ENCODE peak calls at places on chromosomes 6 and 20, in eight cellular contexts. K is iPS DF 6.9, A is ovary, I is NCI-H1105 treated with DMSO at 0.1 percent for 48 hours, N is fibroblast of lung, S is HT1080, J is activated T-helper 1 cell treated with Interleukin-2 at 50 U/mL for 16 hours, P is KG1. L is an unnamed sample.

GRCh38 chr20:17658648-17658993 is 23.4 kb downstream of the RRBP1 start:
- DNase-seq in K (no peak), S (no peak), A (no peak), N (no peak), P (no peak), I (no peak), J (no peak), L (no peak)

GRCh38 chr6:5095236-5095635 is 10.1 kb downstream of the PPP1R3G start:
- DNase-seq in K (no peak), S (peak), A (no peak), J (no peak), N (peak), I (no peak), P (no peak), L (no peak)

GRCh38 chr6:48744948-48745347 is 634.0 kb upstream of the PTCHD4 start:
- DNase-seq in J (no peak), S (peak), K (no peak), A (no peak), N (peak), P (no peak), I (no peak), L (no peak)

GRCh38 chr6:43771858-43772570 is 2.0 kb downstream of the VEGFA start:
- DNase-seq in N (peak), K (no peak), S (no peak), I (no peak), P (peak), A (peak), J (peak), L (peak)

GRCh38 chr6:3782876-3783832 is 31.6 kb upstream of the PXDC1 start:
- DNase-seq in P (no peak), I (no peak), S (no peak), K (no peak), A (no peak), N (no peak), J (no peak), L (peak)

GRCh38 chr6:37244430-37245310 is 12.9 kb upstream of the TBC1D22B start:
- DNase-seq in S (peak), N (peak), I (peak), A (peak), P (no peak), J (no peak), K (no peak), L (peak)

GRCh38 chr6:161578478-161578877 is 304.6 kb upstream of the AGPAT4 start:
- DNase-seq in A (no peak), I (no peak), J (no peak), P (no peak), N (no peak), S (peak), K (no peak), L (no peak)

GRCh38 chr6:33781105-33781975 is 7.6 kb downstream of the LEMD2 start:
- DNase-seq in A (no peak), J (no peak), N (peak), I (no peak), K (peak), S (peak), P (no peak), L (no peak)

GRCh38 chr6:166958926-166959861 is 2.8 kb upstream of the RNASET2 start:
- DNase-seq in I (no peak), P (no peak), K (no peak), J (no peak), N (no peak), S (peak), A (no peak), L (no peak)

GRCh38 chr6:53635322-53635721 is 30.2 kb downstream of the KLHL31 start:
- DNase-seq in P (no peak), K (no peak), I (no peak), S (no peak), A (no peak), N (no peak), J (no peak), L (no peak)

GRCh38 chr6:21087188-21087587 is 506.4 kb upstream of the SOX4 start:
- DNase-seq in S (no peak), N (no peak), A (no peak), P (no peak), J (no peak), I (no peak), K (no peak), L (no peak)

GRCh38 chr20:49320460-49320859 is 42.6 kb upstream of the ZNFX1 start:
- DNase-seq in S (peak), P (no peak), I (peak), N (peak), J (no peak), K (peak), A (no peak), L (no peak)

GRCh38 chr6:144939926-144940325 is 654.8 kb downstream of the UTRN start:
- DNase-seq in P (no peak), A (no peak), K (no peak), J (no peak), N (peak), I (no peak), S (no peak), L (no peak)

GRCh38 chr6:2114100-2114499 is 131.3 kb downstream of the GMDS start:
- DNase-seq in K (no peak), A (no peak), I (no peak), N (no peak), J (no peak), P (no peak), S (no peak), L (no peak)

GRCh38 chr20:23582293-23582692 is 14.0 kb upstream of the CST9L start:
- DNase-seq in A (no peak), P (no peak), I (no peak), S (no peak), N (no peak), K (no peak), J (no peak), L (no peak)

GRCh38 chr6:103455275-103455674 is 1404.4 kb downstream of the HACE1 start:
- DNase-seq in K (no peak), N (no peak), I (no peak), S (no peak), J (no peak), P (no peak), A (no peak), L (no peak)

GRCh38 chr6:106360989-106361430 is 493 bp downstream of the CRYBG1 start:
- DNase-seq in S (no peak), J (no peak), I (peak), K (peak), A (no peak), N (no peak), P (no peak), L (peak)

GRCh38 chr6:159929819-159930218 is 39.0 kb downstream of the MAS1 start:
- DNase-seq in J (peak), P (no peak), A (peak), I (peak), N (no peak), K (no peak), S (no peak), L (no peak)

GRCh38 chr6:36298037-36298436 is 28.2 kb downstream of the PNPLA1 start:
- DNase-seq in J (no peak), P (no peak), N (no peak), A (no peak), S (no peak), I (no peak), K (no peak), L (no peak)

GRCh38 chr6:108654465-108655106 is 93.9 kb downstream of the FOXO3 start:
- DNase-seq in A (no peak), J (no peak), I (no peak), N (peak), K (no peak), P (no peak), S (no peak), L (no peak)

GRCh38 chr6:78835817-78836216 is 31.5 kb upstream of the IRAK1BP1 start:
- DNase-seq in A (no peak), S (no peak), N (no peak), K (no peak), P (no peak), I (peak), J (no peak), L (no peak)

GRCh38 chr6:3133515-3133914 is 15.0 kb downstream of the BPHL start:
- DNase-seq in I (no peak), K (no peak), N (no peak), S (no peak), A (no peak), J (no peak), P (no peak), L (no peak)

GRCh38 chr6:26216015-26216885 is 129.0 kb downstream of the HFE start:
- DNase-seq in I (peak), J (peak), S (peak), K (no peak), A (peak), N (peak), P (peak), L (no peak)